ENCODE peak calls at places on chromosomes 6 and 20, in nine cellular contexts. C is thyroid gland, E is ovary, T is right lobe of liver, Q is esophagus squamous epithelium, J is GM12878, G is heart left ventricle, X is breast epithelium, P is prostate gland. U is an unnamed sample.
A peak's percentile ranks its signal among the peaks of the same experiment; 100 is the strongest.

GRCh38 chr20:35111141-35111888 is 18.7 kb upstream of the TRPC4AP start:
- DNase-seq in C (no peak), E (no peak), T (no peak), Q (no peak), J (no peak), G (no peak), X (no peak), P (no peak), U (no peak)

GRCh38 chr6:50822078-50822476 is 3.4 kb downstream of the TFAP2B start:
- DNase-seq in C (no peak), E (no peak), T (no peak), Q (no peak), J (no peak), G (no peak), X (no peak), P (no peak), U (no peak)

GRCh38 chr6:80771941-80772340 is 665.5 kb downstream of the BCKDHB start:
- DNase-seq in C (no peak), E (no peak), T (no peak), Q (no peak), J (no peak), G (no peak), X (no peak), P (no peak), U (no peak)

GRCh38 chr6:27541212-27541931 is 68.5 kb upstream of the ZNF184 start:
- DNase-seq in C (no peak), E (no peak), T (no peak), Q (no peak), J (no peak), G (no peak), X (no peak), P (no peak), U (no peak)

GRCh38 chr6:130945401-130945919 is 117.6 kb downstream of the EPB41L2 start:
- DNase-seq in C (no peak), E (no peak), T (no peak), Q (no peak), J (no peak), G (no peak), X (no peak), P (no peak), U (no peak)

GRCh38 chr6:75275067-75275466 is 9.5 kb downstream of the TMEM30A start:
- DNase-seq in C (no peak), E (no peak), T (no peak), Q (no peak), J (no peak), G (no peak), X (no peak), P (no peak), U (no peak)

GRCh38 chr20:48265791-48266190 is 480.5 kb upstream of the SULF2 start:
- DNase-seq in C (no peak), E (no peak), T (no peak), Q (no peak), J (no peak), G (no peak), X (no peak), P (no peak), U (no peak)

GRCh38 chr20:60104980-60105379 is 146.8 kb downstream of the CDH26 start:
- DNase-seq in C (no peak), E (no peak), T (peak; percentile 32), Q (no peak), J (no peak), G (no peak), X (no peak), P (no peak), U (no peak)

GRCh38 chr6:49913656-49914055 is 47.3 kb upstream of the CRISP1 start:
- DNase-seq in C (no peak), E (no peak), T (no peak), Q (no peak), J (no peak), G (no peak), X (no peak), P (no peak), U (no peak)

GRCh38 chr20:14334306-14334930 is 3.0 kb downstream of the FLRT3 start:
- DNase-seq in C (peak; percentile 59), E (peak; percentile 50), T (peak; percentile 61), Q (no peak), J (no peak), G (no peak), X (peak; percentile 35), P (peak; percentile 39), U (no peak)

GRCh38 chr20:3768342-3769130 is 983 bp upstream of the ADISSP start:
- DNase-seq in C (peak; percentile 83), E (peak; percentile 82), T (peak; percentile 68), Q (no peak), J (no peak), G (peak; percentile 77), X (peak; percentile 53), P (peak; percentile 47), U (peak; percentile 94)

GRCh38 chr20:61252601-61253263 is 671 bp downstream of the CDH4 start:
- DNase-seq in C (no peak), E (no peak), T (no peak), Q (no peak), J (no peak), G (no peak), X (no peak), P (no peak), U (peak; percentile 78)

GRCh38 chr6:167825759-167826229 is 917 bp upstream of the AFDN start:
- DNase-seq in C (peak; percentile 91), E (peak; percentile 48), T (peak; percentile 86), Q (no peak), J (no peak), G (peak; percentile 38), X (peak; percentile 57), P (peak; percentile 80), U (peak; percentile 78)

GRCh38 chr6:145629478-145629877 is 105.8 kb downstream of the EPM2A start:
- DNase-seq in C (no peak), E (no peak), T (no peak), Q (no peak), J (no peak), G (no peak), X (no peak), P (no peak), U (no peak)

GRCh38 chr6:44715188-44715587 is 327.7 kb downstream of the CDC5L start:
- DNase-seq in C (no peak), E (no peak), T (no peak), Q (no peak), J (no peak), G (no peak), X (no peak), P (no peak), U (no peak)

GRCh38 chr6:148379966-148380653 is 37.5 kb downstream of the SASH1 start:
- DNase-seq in C (no peak), E (no peak), T (no peak), Q (no peak), J (no peak), G (no peak), X (no peak), P (no peak), U (no peak)

GRCh38 chr6:42860481-42860880 is 18.9 kb upstream of the RPL7L1 start:
- DNase-seq in C (no peak), E (no peak), T (no peak), Q (no peak), J (no peak), G (no peak), X (no peak), P (no peak), U (no peak)
- H3K36me3 ChIP-seq in C (peaks cover 74% of the 10 kb centered on the region), E (no peaks in the 10 kb centered on the region), T (peaks cover 6% of the 10 kb centered on the region), Q (peaks cover 100% of the 10 kb centered on the region), J (peaks cover 18% of the 10 kb centered on the region), G (no peaks in the 10 kb centered on the region), X (peaks cover 17% of the 10 kb centered on the region), P (peaks cover 4% of the 10 kb centered on the region), U (peaks cover 99% of the 10 kb centered on the region)

GRCh38 chr6:10184408-10185187 is 230.3 kb downstream of the TFAP2A start:
- DNase-seq in C (no peak), E (no peak), T (no peak), Q (no peak), J (no peak), G (no peak), X (no peak), P (no peak), U (no peak)
- H3K4me3 ChIP-seq in C (no peak overlapping the region), E (no peak overlapping the region), T (no peak overlapping the region), Q (no peak overlapping the region), J (no peak overlapping the region), G (no peak overlapping the region), X (no peak overlapping the region), P (no peak overlapping the region), U (no peak overlapping the region)

GRCh38 chr20:58511861-58512260 is 3.3 kb downstream of the APCDD1L start:
- DNase-seq in C (no peak), E (no peak), T (no peak), Q (no peak), J (no peak), G (no peak), X (no peak), P (no peak), U (no peak)
- TF ChIP-seq POLR2A in C (no peak), E (no peak), T (no peak), Q (no peak), J (no peak), G (no peak), X (no peak), P (no peak), U (no peak)

DNA sequence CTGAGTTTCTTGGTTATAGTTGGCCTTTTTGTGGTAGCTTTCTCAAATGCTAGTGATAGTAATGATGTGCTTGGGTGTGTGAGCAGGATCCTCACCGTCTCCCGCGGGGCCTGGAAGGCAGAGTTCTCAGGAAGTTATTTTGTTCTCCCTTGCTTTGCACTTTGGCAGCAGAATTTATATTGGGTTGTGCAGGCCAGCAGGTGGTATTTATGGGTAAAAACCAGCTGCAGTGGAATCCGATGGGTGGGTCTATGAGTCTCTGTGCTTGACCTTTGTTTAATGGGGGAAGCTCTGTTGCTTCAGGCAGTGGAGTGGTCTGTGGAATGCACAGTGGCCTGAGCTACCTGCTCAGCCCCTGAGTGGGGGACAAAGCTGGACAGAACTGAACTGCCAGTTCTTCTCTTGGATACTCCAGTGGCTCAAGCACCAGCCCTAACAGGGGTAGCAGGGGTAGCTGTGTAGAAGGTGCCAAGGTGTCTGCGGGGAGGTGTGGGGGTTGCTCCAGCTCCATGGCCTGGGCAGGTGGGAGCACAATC is 27.3 kb downstream of the IGF2R start:
- DNase-seq in C (peak; percentile 57), E (no peak), T (no peak), Q (no peak), J (no peak), G (no peak), X (no peak), P (no peak), U (no peak)
- H3K36me3 ChIP-seq in C (no peaks in the 10 kb centered on the region), E (no peaks in the 10 kb centered on the region), T (no peaks in the 10 kb centered on the region), Q (peaks cover 46% of the 10 kb centered on the region), J (peaks cover 14% of the 10 kb centered on the region), G (no peaks in the 10 kb centered on the region), X (no peaks in the 10 kb centered on the region), P (no peaks in the 10 kb centered on the region), U (peaks cover 3% of the 10 kb centered on the region)

U was measured in upper lobe of left lung.